ENCODE peak calls at places on chromosomes 3 and 15, in six cellular contexts. F is H9; W is activated CD4-positive, alpha-beta T cell treated with anti-CD3 and anti-CD28 coated beads, Interleukin-2, amount 50 U/mL, for 1 hour; N is CD8-positive, alpha-beta memory T cell; U is non-pigmented ciliary epithelial cell; S is left ventricle myocardium superior. G is an unnamed sample.

GRCh38 chr15:43213466-43213865 is 7.4 kb downstream of the EPB42 start:
- DNase-seq in N (no peak), U (no peak), W (no peak), S (no peak), F (no peak), G (no peak)

GRCh38 chr3:116165190-116165589 is 280.1 kb downstream of the LSAMP start:
- DNase-seq in W (no peak), F (no peak), U (no peak), N (no peak), S (no peak), G (no peak)

GRCh38 chr3:42159706-42160472 is 68.7 kb downstream of the TRAK1 start:
- DNase-seq in F (peak), S (peak), U (no peak), N (no peak), W (peak), G (peak)

GRCh38 chr3:41881233-41881821 is 80.6 kb downstream of the ULK4 start:
- DNase-seq in W (no peak), F (no peak), N (no peak), U (no peak), S (no peak), G (no peak)

GRCh38 chr3:113947372-113948014 is at the start of gene ZDHHC23:
- DNase-seq in N (peak), U (no peak), F (peak), W (peak), S (peak), G (peak)

GRCh38 chr15:31470756-31471155 is 144.1 kb downstream of the KLF13 start:
- DNase-seq in U (no peak), F (peak), S (no peak), N (no peak), W (no peak), G (no peak)

GRCh38 chr3:132916096-132916495 is 122.1 kb upstream of the TMEM108 start:
- DNase-seq in N (no peak), U (no peak), W (no peak), F (no peak), S (no peak), G (no peak)

GRCh38 chr3:139561428-139561827 is 21.9 kb upstream of the RBP1 start:
- DNase-seq in W (no peak), N (no peak), U (no peak), S (no peak), F (no peak), G (no peak)

GRCh38 chr3:97984061-97984460 is 11.8 kb upstream of the RIOX2 start:
- DNase-seq in U (no peak), N (no peak), S (no peak), W (no peak), F (no peak), G (no peak)

GRCh38 chr3:155744626-155745324 is at the start of gene PLCH1:
- DNase-seq in F (peak), U (no peak), W (peak), N (peak), S (peak), G (peak)

GRCh38 chr3:23691343-23691895 is 114.3 kb upstream of the UBE2E1 start:
- DNase-seq in N (no peak), F (no peak), S (no peak), U (no peak), W (no peak), G (no peak)

GRCh38 chr3:66469220-66469640 is 31.6 kb downstream of the LRIG1 start:
- DNase-seq in F (no peak), U (no peak), W (no peak), N (no peak), S (no peak), G (no peak)

GRCh38 chr15:64224508-64224907 is 61.7 kb upstream of the PPIB start:
- DNase-seq in S (no peak), F (no peak), N (no peak), W (no peak), U (peak), G (no peak)

GRCh38 chr3:140910860-140911259 is 30.8 kb upstream of the SLC25A36 start:
- DNase-seq in S (no peak), F (peak), N (no peak), U (no peak), W (no peak), G (no peak)

GRCh38 chr3:169134194-169134593 is 529.3 kb downstream of the MECOM start:
- DNase-seq in U (no peak), F (no peak), W (no peak), N (no peak), S (no peak), G (no peak)

G was measured in activated T-helper 2 cell treated with anti-CD3 and anti-CD28 coated beads, Interferon-gamma antibody, Interleukin-2, Interleukin-4, amounts not matched to agents 10 μg/mL and 5 μg/mL and 100 μg/mL, durations not matched to agents 14 hours and 24 hours and 36 hours.